ENCODE peak calls at places on chromosomes 11 and 22, in four cellular contexts. S, V, F and C are unnamed samples.

GRCh38 chr22:24083361-24083760 is 72.3 kb downstream of the CABIN1 start:
- DNase-seq in F (no peak), S (no peak), V (no peak), C (no peak)

GRCh38 chr11:72738199-72739141 is 13.7 kb downstream of the ARAP1 start:
- DNase-seq in V (no peak), F (no peak), S (no peak), C (no peak)

GRCh38 chr22:19750666-19751490 is 9.7 kb upstream of the TBX1 start:
- DNase-seq in F (no peak), S (no peak), V (peak), C (peak)

GRCh38 chr11:19849107-19849789 is 136.6 kb downstream of the NAV2 start:
- DNase-seq in F (no peak), V (no peak), S (no peak), C (no peak)

GRCh38 chr11:122192634-122193245 is 76.7 kb upstream of the BLID start:
- DNase-seq in S (no peak), V (no peak), F (no peak), C (peak)

GRCh38 chr11:119290894-119291497 is 25.9 kb downstream of the MCAM start:
- DNase-seq in S (no peak), V (no peak), F (no peak), C (no peak)

GRCh38 chr11:71251761-71252433 is 480 bp downstream of the SHANK2 start:
- DNase-seq in V (no peak), S (no peak), F (no peak), C (no peak)

GRCh38 chr22:42931421-42932196 is 74.5 kb upstream of the ARFGAP3 start:
- DNase-seq in V (no peak), S (no peak), F (no peak), C (no peak)

GRCh38 chr11:112786886-112787530 is 174.2 kb upstream of the NCAM1 start:
- DNase-seq in V (no peak), S (no peak), F (no peak), C (no peak)

GRCh38 chr11:128725630-128726461 is 32.0 kb downstream of the FLI1 start:
- DNase-seq in V (peak), F (no peak), S (peak), C (peak)

GRCh38 chr11:122731500-122731913 is 76.0 kb downstream of the UBASH3B start:
- DNase-seq in V (no peak), F (no peak), S (no peak), C (peak)

GRCh38 chr11:59368238-59369022 is 9.7 kb downstream of the OR5AN1 start:
- DNase-seq in S (no peak), V (no peak), F (no peak), C (no peak)

GRCh38 chr22:19056951-19057401 is 65.2 kb downstream of the DGCR2 start:
- DNase-seq in S (no peak), V (no peak), F (no peak), C (no peak)

GRCh38 chr11:114082415-114082748 is 22.9 kb downstream of the ZBTB16 start:
- DNase-seq in F (no peak), V (peak), S (no peak), C (no peak)